ENCODE peak calls at places on chromosomes 7 and 10, in ten cellular contexts. R, I, C, M, P, F, L, G, Y and Z are unnamed samples. For H3K27me3, the result is how much of the 10 kb centered on the place peaks cover.

GRCh38 chr7:27670676-27671075 is 8.0 kb upstream of the HIBADH start:
- DNase-seq in R (no peak), I (no peak), C (no peak), M (no peak), P (no peak), F (no peak), L (no peak), G (no peak), Y (no peak), Z (no peak)

GRCh38 chr10:11213156-11213555 is 195.5 kb downstream of the CELF2 start:
- DNase-seq in R (no peak), I (no peak), C (no peak), M (no peak), P (no peak), F (peak), L (no peak), G (no peak), Y (no peak), Z (no peak)

GRCh38 chr10:32379314-32379949 is 32.5 kb upstream of the EPC1 start:
- DNase-seq in R (peak), I (peak), C (peak), M (no peak), P (peak), F (no peak), L (no peak), G (no peak), Y (peak), Z (no peak)

GRCh38 chr10:77036993-77037734 is 600.4 kb downstream of the KCNMA1 start:
- DNase-seq in R (no peak), I (no peak), C (peak), M (no peak), P (peak), F (peak), L (no peak), G (no peak), Y (no peak), Z (no peak)

GRCh38 chr7:115356139-115356746 is 434.3 kb downstream of the MDFIC start:
- DNase-seq in R (no peak), I (no peak), C (peak), M (no peak), P (peak), F (no peak), L (no peak), G (no peak), Y (peak), Z (no peak)

GRCh38 chr7:140400381-140400780 is 2.1 kb upstream of the SLC37A3 start:
- DNase-seq in R (no peak), I (no peak), C (no peak), M (no peak), P (no peak), F (no peak), L (no peak), G (no peak), Y (no peak), Z (no peak)

GRCh38 chr10:102660891-102661613 is 16.8 kb downstream of the TRIM8 start:
- DNase-seq in R (peak), I (no peak), C (peak), M (peak), P (no peak), F (peak), L (peak), G (peak), Y (peak), Z (no peak)

GRCh38 chr10:11270135-11270857 is 252.6 kb downstream of the CELF2 start:
- DNase-seq in R (peak), I (peak), C (peak), M (peak), P (peak), F (peak), L (peak), G (peak), Y (peak), Z (peak)

GRCh38 chr7:17952387-17952786 is 12.1 kb upstream of the SNX13 start:
- DNase-seq in R (no peak), I (no peak), C (no peak), M (no peak), P (no peak), F (no peak), L (no peak), G (no peak), Y (no peak), Z (no peak)

GRCh38 chr7:34296663-34297062 is 361.4 kb upstream of the NPSR1 start:
- DNase-seq in R (no peak), I (no peak), C (no peak), M (no peak), P (no peak), F (no peak), L (no peak), G (no peak), Y (peak), Z (no peak)

DNA sequence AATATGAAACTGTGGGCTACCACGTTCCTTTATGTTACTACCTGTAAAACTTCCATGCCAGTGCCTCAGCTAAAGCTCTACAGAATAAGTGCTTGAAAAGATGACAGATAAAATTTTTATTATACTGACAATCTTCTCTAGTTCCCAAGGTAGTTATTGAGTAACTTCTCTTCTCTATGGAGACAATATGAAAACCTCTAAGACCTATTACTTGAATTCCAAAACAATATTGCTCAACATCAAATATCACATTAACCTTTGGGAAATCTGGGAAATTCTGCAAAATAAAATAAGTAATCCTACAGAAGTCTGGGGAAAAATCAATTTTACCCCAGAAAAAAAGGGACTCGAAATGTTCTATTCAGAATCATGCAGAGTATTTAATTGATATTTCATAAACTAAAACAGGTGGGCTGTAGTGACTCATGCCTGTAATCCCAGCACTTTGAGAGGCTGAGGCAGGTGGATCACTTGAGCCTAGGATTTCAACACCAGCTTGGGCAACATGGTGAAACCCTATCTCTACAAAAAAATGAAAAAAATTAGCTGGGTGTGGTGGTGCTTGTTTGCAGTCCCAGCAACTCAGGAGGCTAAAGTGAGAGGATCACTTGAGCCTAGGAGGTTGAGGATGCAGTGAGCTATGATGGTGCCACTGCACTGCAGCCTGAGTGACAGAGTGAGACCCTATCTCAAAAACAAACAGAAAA is 23.8 kb upstream of the ANK3 start:
- DNase-seq in R (no peak), I (peak), C (no peak), M (no peak), P (no peak), F (no peak), L (no peak), G (no peak), Y (no peak), Z (no peak)
- H3K27me3 ChIP-seq in R (under half), I (under half), C (under half), M (under half), P (under half), F (under half), L (under half), G (under half), Y (under half), Z (under half)

DNA sequence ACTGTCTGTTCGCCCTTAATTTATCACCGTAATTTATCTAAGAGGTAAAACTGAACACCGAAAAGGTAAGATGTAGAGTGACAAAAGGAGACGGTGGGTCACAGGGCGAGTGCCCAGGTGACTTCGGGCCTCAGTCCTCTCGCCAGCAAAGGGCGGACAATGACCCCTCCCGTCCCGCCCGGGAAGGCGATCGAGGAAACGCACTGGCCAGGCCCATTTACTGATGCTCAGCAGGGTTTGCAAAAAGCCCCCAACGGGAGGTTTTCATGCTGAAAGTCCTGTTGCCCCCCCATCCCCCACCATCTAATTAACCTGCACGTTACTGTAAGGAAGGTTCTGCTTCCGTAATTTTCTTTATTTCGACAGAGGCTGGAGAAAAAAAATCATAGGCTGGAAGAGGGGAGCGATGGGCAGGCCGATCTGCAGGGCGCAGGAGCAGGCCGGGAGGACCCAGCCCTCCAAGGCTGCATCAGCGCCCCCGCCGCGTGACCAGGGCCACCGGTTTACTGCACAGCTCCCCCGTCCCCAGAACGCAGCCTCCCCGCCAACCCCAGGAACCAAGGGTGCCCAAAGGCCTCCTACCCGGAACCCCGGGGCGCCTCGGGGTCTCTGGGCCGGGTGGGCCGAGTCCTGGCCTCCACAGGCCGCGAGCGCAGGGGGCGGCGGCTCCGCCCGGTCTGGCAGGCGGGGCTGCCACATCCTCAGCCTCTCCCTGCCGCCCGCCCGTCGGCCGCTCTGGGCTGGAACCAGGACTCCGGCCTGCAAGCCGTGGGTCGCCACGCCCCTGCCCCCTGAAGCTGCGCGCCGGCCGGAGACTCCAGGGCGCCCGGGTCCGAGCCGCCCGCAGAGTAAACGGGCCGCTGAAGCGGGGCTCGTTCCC is 637 bp downstream of the OAT start:
- DNase-seq in R (peak), I (peak), C (peak), M (peak), P (peak), F (peak), L (peak), G (peak), Y (peak), Z (peak)
- TF ChIP-seq CTCF in R (no peak), I (no peak), C (no peak), M (no peak), P (peak), F (no peak), L (no peak), G (no peak), Y (no peak), Z (peak)

DNA sequence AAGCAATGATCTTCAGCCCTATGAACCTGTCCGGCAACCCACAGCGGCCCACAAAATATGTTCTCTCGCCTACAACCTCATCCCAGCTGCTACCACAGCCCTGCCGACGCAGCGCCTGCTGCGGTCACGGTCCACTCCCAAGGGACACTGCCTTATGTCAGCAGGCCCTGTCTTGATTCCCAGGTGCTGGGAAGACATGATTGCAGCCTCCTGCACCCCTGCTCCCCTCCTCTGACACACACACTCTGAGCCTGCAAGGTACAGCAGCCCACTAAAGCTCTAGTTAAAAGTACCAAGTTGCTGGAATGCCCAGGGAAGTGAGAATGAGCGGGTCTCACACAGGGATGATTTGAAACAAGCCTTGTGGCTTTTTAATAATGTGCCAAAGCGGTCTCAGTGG is 715.3 kb upstream of the GALNT17 start:
- DNase-seq in R (no peak), I (no peak), C (no peak), M (no peak), P (no peak), F (no peak), L (no peak), G (no peak), Y (no peak), Z (no peak)
- H3K27ac ChIP-seq in R (no peak), I (no peak), C (no peak), M (no peak), P (no peak), F (no peak), L (no peak), G (no peak), Y (no peak), Z (peak)

GRCh38 chr7:26508917-26509316 is 217.3 kb downstream of the SNX10 start:
- DNase-seq in R (no peak), I (no peak), C (no peak), M (no peak), P (no peak), F (no peak), L (no peak), G (no peak), Y (no peak), Z (no peak)

GRCh38 chr7:26515462-26515861 is 223.8 kb downstream of the SNX10 start:
- DNase-seq in R (no peak), I (peak), C (no peak), M (peak), P (no peak), F (no peak), L (no peak), G (no peak), Y (no peak), Z (no peak)

GRCh38 chr7:26510226-26510957 is 218.7 kb downstream of the SNX10 start:
- DNase-seq in R (no peak), I (no peak), C (no peak), M (no peak), P (no peak), F (no peak), L (no peak), G (no peak), Y (no peak), Z (no peak)

GRCh38 chr7:26513948-26514347 is 222.3 kb downstream of the SNX10 start:
- DNase-seq in R (no peak), I (no peak), C (no peak), M (no peak), P (no peak), F (no peak), L (no peak), G (no peak), Y (no peak), Z (no peak)

DNA sequence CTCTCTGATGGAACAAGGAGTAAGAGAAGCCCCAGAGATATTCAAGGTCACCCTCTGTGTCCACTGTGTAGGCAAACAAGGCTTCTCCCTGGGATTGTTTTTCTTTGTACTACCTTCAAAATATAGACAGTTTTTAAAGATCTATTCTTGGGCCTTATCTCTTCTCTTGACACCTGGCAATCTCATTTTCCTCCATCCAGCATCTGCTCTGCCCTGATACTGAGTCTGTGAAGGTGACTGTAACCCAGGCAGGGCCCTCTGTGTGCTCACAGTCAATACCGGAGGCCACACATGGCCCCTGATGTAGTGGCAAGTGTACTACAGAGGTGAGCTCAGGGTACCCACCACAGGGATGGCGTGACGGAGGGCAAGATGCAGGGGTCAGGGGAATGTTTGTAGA is 221.1 kb downstream of the SNX10 start:
- DNase-seq in R (no peak), I (no peak), C (no peak), M (no peak), P (no peak), F (no peak), L (no peak), G (no peak), Y (no peak), Z (no peak)
- H3K27me3 ChIP-seq in R (under half), I (under half), C (half or more), M (under half), P (under half), F (under half), L (under half), G (under half), Y (under half), Z (under half)

DNA sequence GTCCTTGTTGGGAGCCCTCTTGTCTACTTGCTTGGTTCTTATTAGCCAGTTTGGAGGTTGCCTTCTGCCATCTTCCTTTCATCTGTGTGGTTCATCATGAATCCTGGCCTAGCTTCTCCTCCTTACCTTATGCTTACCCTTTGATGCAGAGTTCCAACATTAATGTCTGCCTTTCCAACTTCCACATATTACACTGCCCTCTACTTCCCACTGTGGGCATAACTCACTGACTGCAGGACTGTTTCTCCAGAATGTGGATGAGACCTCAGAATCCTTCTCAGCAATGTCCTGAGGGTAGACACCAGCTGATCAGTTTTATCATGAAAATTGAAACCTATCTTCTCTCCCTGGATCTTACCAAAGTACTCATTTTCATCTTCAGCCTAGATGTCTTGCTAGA is 491.0 kb downstream of the LRMDA start:
- DNase-seq in R (no peak), I (peak), C (no peak), M (no peak), P (no peak), F (no peak), L (no peak), G (no peak), Y (peak), Z (no peak)
- TF ChIP-seq CTCF in R (no peak), I (no peak), C (peak), M (no peak), P (peak), F (peak), L (no peak), G (no peak), Y (no peak), Z (no peak)

DNA sequence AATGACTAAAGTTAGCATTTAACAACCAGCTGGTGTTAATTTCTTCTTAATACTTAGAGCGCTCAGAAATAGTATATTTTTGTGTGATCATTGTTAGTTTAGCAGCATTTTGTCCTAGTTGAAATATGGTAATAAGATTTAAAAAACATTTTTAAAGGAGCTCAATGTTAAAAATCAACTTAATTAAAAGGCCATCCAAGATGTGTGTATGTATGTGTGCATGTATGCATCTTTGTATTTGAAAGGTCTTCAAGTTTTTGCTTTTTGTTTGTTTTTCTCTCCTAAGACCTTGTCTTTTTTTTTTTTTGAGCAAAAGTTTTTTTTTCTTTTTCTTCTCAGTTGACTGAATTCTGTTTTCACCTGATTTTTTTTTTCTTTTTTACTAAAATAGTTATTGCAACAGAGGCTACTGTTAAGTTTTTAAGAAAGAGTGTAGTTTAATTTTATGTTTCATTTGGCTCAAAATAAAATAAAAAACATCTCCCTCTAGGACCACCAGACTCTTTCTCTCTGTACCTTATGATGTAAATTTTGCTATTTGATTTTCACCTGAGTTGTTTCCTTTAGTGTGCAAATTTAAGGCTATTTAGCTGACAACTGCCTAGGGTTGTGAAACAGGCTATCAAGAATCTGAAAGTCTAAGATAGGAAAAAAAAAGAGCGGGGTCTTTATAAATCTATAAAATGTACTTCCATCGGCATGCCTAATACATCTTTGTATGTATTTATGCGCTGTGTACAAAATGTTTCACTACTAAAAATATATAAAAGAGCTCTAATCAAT is 76.4 kb upstream of the C1GALT1 start:
- DNase-seq in R (no peak), I (no peak), C (no peak), M (no peak), P (no peak), F (no peak), L (no peak), G (no peak), Y (no peak), Z (no peak)
- H3K27ac ChIP-seq in R (no peak), I (no peak), C (no peak), M (no peak), P (no peak), F (no peak), L (no peak), G (no peak), Y (no peak), Z (no peak)

GRCh38 chr10:8048281-8049008 is 6.0 kb upstream of the GATA3 start:
- DNase-seq in R (peak), I (no peak), C (no peak), M (no peak), P (no peak), F (no peak), L (no peak), G (no peak), Y (no peak), Z (no peak)
- H3K27me3 ChIP-seq in R (half or more), I (under half), C (half or more), M (under half), P (half or more), F (half or more), L (under half), G (under half), Y (half or more), Z (half or more)

GRCh38 chr10:18601321-18601720 is 50.1 kb downstream of the NSUN6 start:
- DNase-seq in R (no peak), I (no peak), C (no peak), M (no peak), P (no peak), F (no peak), L (no peak), G (no peak), Y (no peak), Z (no peak)
- TF ChIP-seq CTCF in R (no peak), I (no peak), C (no peak), M (no peak), P (no peak), F (no peak), L (no peak), G (no peak), Y (no peak), Z (no peak)

GRCh38 chr10:71998119-71998839 is 34.1 kb downstream of the CHST3 start:
- DNase-seq in R (no peak), I (no peak), C (no peak), M (peak), P (no peak), F (no peak), L (no peak), G (peak), Y (no peak), Z (peak)
- H3K27ac ChIP-seq in R (no peak), I (peak), C (peak), M (peak), P (no peak), F (no peak), L (peak), G (peak), Y (peak), Z (peak)